ENCODE peak calls at places on chromosomes 4 and X, in ten cellular contexts. One of them, this sample, is unnamed.

GRCh38 chr4:153127773-153128494 is 76.3 kb upstream of the TRIM2 start:
- DNase-seq in IMR-90: peak; percentile 77
- DNase-seq in stimulated activated CD8-positive, alpha-beta memory T cell treated with anti-CD3 and anti-CD28 coated beads, Interleukin-4, amount 100 ng/mL, for 4 hours: peak; percentile 57
- DNase-seq in posterior cingulate gyrus: peak; percentile 90
- DNase-seq in NCI-H2081 treated with DMSO at 0.1 percent for 48 hours: peak; percentile 36
- DNase-seq in activated CD4-positive, alpha-beta T cell treated with anti-CD3 and anti-CD28 coated beads for 1 hour: peak; percentile 75
- DNase-seq in GM23248: peak; percentile 89
- DNase-seq in SJSA1: peak; percentile 84
- DNase-seq in neuronal stem cell: peak; percentile 96
- DNase-seq in EH: peak; percentile 81
- DNase-seq in this sample: peak; percentile 77

GRCh38 chr4:124095596-124095995 is 616.9 kb downstream of the ANKRD50 start:
- DNase-seq in IMR-90: peak; percentile 18
- DNase-seq in stimulated activated CD8-positive, alpha-beta memory T cell treated with anti-CD3 and anti-CD28 coated beads, Interleukin-4, amount 100 ng/mL, for 4 hours: no peak
- DNase-seq in posterior cingulate gyrus: no peak
- DNase-seq in NCI-H2081 treated with DMSO at 0.1 percent for 48 hours: no peak
- DNase-seq in activated CD4-positive, alpha-beta T cell treated with anti-CD3 and anti-CD28 coated beads for 1 hour: no peak
- DNase-seq in GM23248: no peak
- DNase-seq in SJSA1: no peak
- DNase-seq in neuronal stem cell: no peak
- DNase-seq in EH: no peak
- DNase-seq in this sample: no peak

GRCh38 chr4:75623036-75623435 is 7.3 kb downstream of the CDKL2 start:
- DNase-seq in IMR-90: no peak
- DNase-seq in stimulated activated CD8-positive, alpha-beta memory T cell treated with anti-CD3 and anti-CD28 coated beads, Interleukin-4, amount 100 ng/mL, for 4 hours: no peak
- DNase-seq in posterior cingulate gyrus: no peak
- DNase-seq in NCI-H2081 treated with DMSO at 0.1 percent for 48 hours: no peak
- DNase-seq in activated CD4-positive, alpha-beta T cell treated with anti-CD3 and anti-CD28 coated beads for 1 hour: no peak
- DNase-seq in GM23248: no peak
- DNase-seq in SJSA1: no peak
- DNase-seq in neuronal stem cell: no peak
- DNase-seq in EH: no peak
- DNase-seq in this sample: no peak

GRCh38 chrX:149760965-149761364 is 12.9 kb upstream of the HSFX1 start:
- DNase-seq in IMR-90: no peak
- DNase-seq in stimulated activated CD8-positive, alpha-beta memory T cell treated with anti-CD3 and anti-CD28 coated beads, Interleukin-4, amount 100 ng/mL, for 4 hours: no peak
- DNase-seq in posterior cingulate gyrus: no peak
- DNase-seq in NCI-H2081 treated with DMSO at 0.1 percent for 48 hours: no peak
- DNase-seq in activated CD4-positive, alpha-beta T cell treated with anti-CD3 and anti-CD28 coated beads for 1 hour: no peak
- DNase-seq in GM23248: no peak
- DNase-seq in SJSA1: no peak
- DNase-seq in neuronal stem cell: no peak
- DNase-seq in EH: no peak
- DNase-seq in this sample: no peak

GRCh38 chr4:72302981-72303704 is 265.9 kb downstream of the ADAMTS3 start:
- DNase-seq in IMR-90: peak; percentile 35
- DNase-seq in stimulated activated CD8-positive, alpha-beta memory T cell treated with anti-CD3 and anti-CD28 coated beads, Interleukin-4, amount 100 ng/mL, for 4 hours: no peak
- DNase-seq in posterior cingulate gyrus: no peak
- DNase-seq in NCI-H2081 treated with DMSO at 0.1 percent for 48 hours: no peak
- DNase-seq in activated CD4-positive, alpha-beta T cell treated with anti-CD3 and anti-CD28 coated beads for 1 hour: peak; percentile 7
- DNase-seq in GM23248: peak; percentile 55
- DNase-seq in SJSA1: no peak
- DNase-seq in neuronal stem cell: peak; percentile 53
- DNase-seq in EH: peak; percentile 51
- DNase-seq in this sample: peak; percentile 22

GRCh38 chrX:39162322-39162721 is 361.1 kb downstream of the MID1IP1 start:
- DNase-seq in IMR-90: no peak
- DNase-seq in stimulated activated CD8-positive, alpha-beta memory T cell treated with anti-CD3 and anti-CD28 coated beads, Interleukin-4, amount 100 ng/mL, for 4 hours: peak; percentile 5
- DNase-seq in posterior cingulate gyrus: peak; percentile 9
- DNase-seq in NCI-H2081 treated with DMSO at 0.1 percent for 48 hours: no peak
- DNase-seq in activated CD4-positive, alpha-beta T cell treated with anti-CD3 and anti-CD28 coated beads for 1 hour: peak; percentile 19
- DNase-seq in GM23248: no peak
- DNase-seq in SJSA1: no peak
- DNase-seq in neuronal stem cell: no peak
- DNase-seq in EH: no peak
- DNase-seq in this sample: peak; percentile 17

GRCh38 chr4:138898282-138898681 is 117.3 kb upstream of the NOCT start:
- DNase-seq in IMR-90: peak; percentile 58
- DNase-seq in stimulated activated CD8-positive, alpha-beta memory T cell treated with anti-CD3 and anti-CD28 coated beads, Interleukin-4, amount 100 ng/mL, for 4 hours: no peak
- DNase-seq in posterior cingulate gyrus: no peak
- DNase-seq in NCI-H2081 treated with DMSO at 0.1 percent for 48 hours: peak; percentile 65
- DNase-seq in activated CD4-positive, alpha-beta T cell treated with anti-CD3 and anti-CD28 coated beads for 1 hour: no peak
- DNase-seq in GM23248: peak; percentile 75
- DNase-seq in SJSA1: no peak
- DNase-seq in neuronal stem cell: no peak
- DNase-seq in EH: peak; percentile 65
- DNase-seq in this sample: no peak

GRCh38 chr4:147740176-147740575 is 8.3 kb downstream of the ARHGAP10 start:
- DNase-seq in IMR-90: no peak
- DNase-seq in stimulated activated CD8-positive, alpha-beta memory T cell treated with anti-CD3 and anti-CD28 coated beads, Interleukin-4, amount 100 ng/mL, for 4 hours: no peak
- DNase-seq in posterior cingulate gyrus: no peak
- DNase-seq in NCI-H2081 treated with DMSO at 0.1 percent for 48 hours: no peak
- DNase-seq in activated CD4-positive, alpha-beta T cell treated with anti-CD3 and anti-CD28 coated beads for 1 hour: no peak
- DNase-seq in GM23248: no peak
- DNase-seq in SJSA1: no peak
- DNase-seq in neuronal stem cell: no peak
- DNase-seq in EH: no peak
- DNase-seq in this sample: no peak

This sample was measured in central memory CD4-positive, alpha-beta T cell.